ENCODE peak calls at places on chromosomes 16 and 17, in four cellular contexts. Y is mucosa of descending colon, A is sigmoid colon, D is cardiac fibroblast. O is an unnamed sample.

GRCh38 chr17:32584792-32585191 is 98.0 kb downstream of the CDK5R1 start:
- DNase-seq in Y (no peak), A (no peak), D (no peak), O (no peak)

GRCh38 chr16:22692916-22693646 is 120.9 kb upstream of the HS3ST2 start:
- DNase-seq in Y (no peak), A (no peak), D (no peak), O (no peak)

GRCh38 chr17:55768946-55769624 is 18.2 kb downstream of the PCTP start:
- DNase-seq in Y (no peak), A (no peak), D (peak), O (no peak)

GRCh38 chr16:17397499-17397891 is 73.3 kb downstream of the XYLT1 start:
- DNase-seq in Y (peak), A (no peak), D (peak), O (peak)

GRCh38 chr17:83080641-83081560 is 1.5 kb downstream of the METRNL start:
- DNase-seq in Y (peak), A (no peak), D (peak), O (no peak)

GRCh38 chr16:55701442-55702319 is 45.9 kb downstream of the SLC6A2 start:
- DNase-seq in Y (peak), A (peak), D (peak), O (peak)

GRCh38 chr17:73288534-73289302 is 23.1 kb downstream of the CDC42EP4 start:
- DNase-seq in Y (peak), A (peak), D (no peak), O (peak)

GRCh38 chr16:75238132-75238852 is 13.1 kb downstream of the BCAR1 start:
- DNase-seq in Y (no peak), A (peak), D (peak), O (peak)

GRCh38 chr16:55710466-55710865 is 54.7 kb downstream of the SLC6A2 start:
- DNase-seq in Y (no peak), A (no peak), D (no peak), O (no peak)

GRCh38 chr17:77598241-77598620 is 360.3 kb upstream of the TNRC6C start:
- DNase-seq in Y (no peak), A (peak), D (no peak), O (no peak)

GRCh38 chr17:64507418-64507766 is 615 bp downstream of the CEP95 start:
- DNase-seq in Y (peak), A (no peak), D (peak), O (peak)

GRCh38 chr17:42667088-42667951 is 8.2 kb downstream of the TUBG2 start:
- DNase-seq in Y (peak), A (no peak), D (peak), O (peak)

GRCh38 chr17:79018045-79018695 is 5.8 kb upstream of the C1QTNF1 start:
- DNase-seq in Y (no peak), A (peak), D (peak), O (peak)

GRCh38 chr17:39404542-39405378 is 3.3 kb upstream of the FBXL20 start:
- DNase-seq in Y (no peak), A (no peak), D (peak), O (no peak)

GRCh38 chr17:2690165-2691068 is 21.1 kb downstream of the CLUH start:
- DNase-seq in Y (no peak), A (peak), D (no peak), O (no peak)

GRCh38 chr17:69339937-69340336 is 13.0 kb upstream of the ABCA5 start:
- DNase-seq in Y (no peak), A (no peak), D (no peak), O (no peak)

GRCh38 chr17:74325743-74326379 is at the start of gene KIF19:
- DNase-seq in Y (peak), A (no peak), D (peak), O (peak)

GRCh38 chr17:77214743-77215142 is 74.0 kb downstream of the SEC14L1 start:
- DNase-seq in Y (peak), A (peak), D (peak), O (no peak)

GRCh38 chr17:41678411-41678906 is 10.2 kb upstream of the EIF1 start:
- DNase-seq in Y (no peak), A (peak), D (peak), O (no peak)

GRCh38 chr17:81306898-81307510 is 11.9 kb upstream of the SLC38A10 start:
- DNase-seq in Y (no peak), A (no peak), D (no peak), O (no peak)

GRCh38 chr16:31527617-31528287 is at the start of gene AHSP:
- DNase-seq in Y (no peak), A (no peak), D (no peak), O (no peak)

GRCh38 chr17:81831957-81832607 is 1.0 kb downstream of the MCRIP1 start:
- DNase-seq in Y (no peak), A (no peak), D (no peak), O (no peak)

GRCh38 chr17:42459256-42459982 is 741 bp downstream of the ATP6V0A1 start:
- DNase-seq in Y (peak), A (peak), D (peak), O (peak)

GRCh38 chr16:30184430-30185140 is 1.2 kb downstream of the CORO1A start:
- DNase-seq in Y (peak), A (peak), D (no peak), O (peak)
- H3K4me3 ChIP-seq in Y (peak), A (no peak), D (no peak), O (peak)

GRCh38 chr17:6427284-6427781 is 7.6 kb downstream of the AIPL1 start:
- DNase-seq in Y (peak), A (no peak), D (peak), O (no peak)
- H3K4me3 ChIP-seq in Y (no peak), A (no peak), D (no peak), O (no peak)

GRCh38 chr16:15951852-15952251 is 2.4 kb downstream of the ABCC1 start:
- DNase-seq in Y (no peak), A (no peak), D (no peak), O (no peak)
- H3K4me3 ChIP-seq in Y (no peak), A (no peak), D (no peak), O (no peak)

GRCh38 chr16:58036943-58037342 is 11.4 kb downstream of the MMP15 start:
- DNase-seq in Y (no peak), A (no peak), D (no peak), O (no peak)

GRCh38 chr16:58032710-58033293 is 7.2 kb downstream of the MMP15 start:
- DNase-seq in Y (no peak), A (no peak), D (peak), O (peak)

GRCh38 chr16:58035356-58036170 is 10.0 kb downstream of the MMP15 start:
- DNase-seq in Y (no peak), A (no peak), D (no peak), O (no peak)

GRCh38 chr16:58034786-58035185 is 9.2 kb downstream of the MMP15 start:
- DNase-seq in Y (no peak), A (no peak), D (no peak), O (no peak)

DNA sequence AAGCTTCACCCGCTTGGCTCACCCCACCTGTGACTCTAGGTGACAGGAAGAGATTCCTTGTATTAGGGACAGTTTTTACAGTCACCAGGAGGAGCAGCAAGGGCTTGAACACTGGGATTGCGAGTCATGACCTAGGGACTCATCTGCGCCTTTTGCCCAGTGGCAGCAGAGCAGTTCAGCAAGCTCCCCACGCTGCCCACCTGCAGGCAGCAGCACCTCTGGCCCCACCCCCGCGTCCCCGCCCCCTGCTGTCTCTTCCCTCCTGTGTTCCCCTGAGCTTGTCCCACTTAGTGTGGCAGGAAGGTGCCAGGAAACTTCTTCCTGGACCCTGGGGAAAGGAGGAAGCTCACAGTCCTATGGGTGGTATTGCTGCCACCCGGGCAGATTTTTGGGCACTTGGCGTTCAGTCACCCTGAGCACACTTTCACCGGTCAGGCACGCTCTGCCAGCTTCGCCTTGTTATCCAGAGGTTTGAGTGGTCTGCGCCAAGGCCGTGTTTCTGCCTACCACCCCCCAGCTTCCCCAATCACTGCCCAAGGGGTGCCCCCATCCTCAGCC is 8.7 kb downstream of the MMP15 start:
- DNase-seq in Y (no peak), A (no peak), D (no peak), O (no peak)
- H3K4me3 ChIP-seq in Y (no peak), A (no peak), D (no peak), O (no peak)

DNA sequence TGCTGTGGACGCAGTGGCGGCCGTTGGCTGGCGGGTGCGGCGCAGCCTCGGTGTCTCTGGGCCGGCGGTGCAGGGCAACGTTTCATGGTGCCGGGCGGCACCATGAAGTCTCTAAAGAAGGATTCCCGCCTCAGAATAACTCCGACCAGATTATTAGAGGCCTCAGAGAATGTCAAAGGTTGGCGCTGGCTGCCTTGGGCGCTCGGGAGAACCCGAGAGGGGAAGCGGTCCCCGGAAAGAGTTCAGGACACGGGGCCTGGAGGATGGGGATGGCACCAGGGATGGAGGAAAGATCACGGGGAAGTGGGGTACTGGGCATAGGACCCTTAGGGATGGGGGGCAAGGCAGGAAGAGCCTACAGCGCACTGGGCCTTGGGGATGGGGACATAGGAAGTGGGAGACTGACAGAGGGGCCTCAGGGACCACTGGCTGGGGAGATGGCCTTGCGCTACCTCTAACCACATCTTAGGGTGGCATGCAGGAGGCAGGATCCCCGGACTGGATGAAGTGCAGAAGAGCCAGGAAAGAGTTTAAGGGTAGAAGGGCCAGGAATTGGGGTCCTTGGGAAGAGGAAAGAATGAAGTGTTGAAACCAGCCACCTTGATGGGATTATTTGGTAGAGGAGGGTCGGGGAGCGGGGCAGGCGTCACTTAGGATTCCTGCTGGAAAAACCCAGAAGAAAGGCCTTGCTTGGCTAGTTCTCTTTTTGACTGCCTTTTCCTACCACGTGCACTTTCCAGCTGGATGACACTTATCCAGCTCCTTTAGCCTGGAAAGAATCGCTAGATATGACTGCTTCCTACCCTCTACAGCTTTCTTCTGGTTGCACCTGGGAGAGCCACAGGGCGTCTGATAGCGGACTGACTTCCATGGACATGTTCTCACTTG is 578 bp downstream of the MYCBPAP start:
- DNase-seq in Y (no peak), A (no peak), D (no peak), O (no peak)
- H3K4me3 ChIP-seq in Y (peak), A (peak), D (peak), O (peak)

GRCh38 chr16:472199-472504 is 46.7 kb downstream of the RAB11FIP3 start:
- DNase-seq in Y (no peak), A (no peak), D (no peak), O (no peak)
- H3K4me3 ChIP-seq in Y (no peak), A (no peak), D (no peak), O (no peak)

DNA sequence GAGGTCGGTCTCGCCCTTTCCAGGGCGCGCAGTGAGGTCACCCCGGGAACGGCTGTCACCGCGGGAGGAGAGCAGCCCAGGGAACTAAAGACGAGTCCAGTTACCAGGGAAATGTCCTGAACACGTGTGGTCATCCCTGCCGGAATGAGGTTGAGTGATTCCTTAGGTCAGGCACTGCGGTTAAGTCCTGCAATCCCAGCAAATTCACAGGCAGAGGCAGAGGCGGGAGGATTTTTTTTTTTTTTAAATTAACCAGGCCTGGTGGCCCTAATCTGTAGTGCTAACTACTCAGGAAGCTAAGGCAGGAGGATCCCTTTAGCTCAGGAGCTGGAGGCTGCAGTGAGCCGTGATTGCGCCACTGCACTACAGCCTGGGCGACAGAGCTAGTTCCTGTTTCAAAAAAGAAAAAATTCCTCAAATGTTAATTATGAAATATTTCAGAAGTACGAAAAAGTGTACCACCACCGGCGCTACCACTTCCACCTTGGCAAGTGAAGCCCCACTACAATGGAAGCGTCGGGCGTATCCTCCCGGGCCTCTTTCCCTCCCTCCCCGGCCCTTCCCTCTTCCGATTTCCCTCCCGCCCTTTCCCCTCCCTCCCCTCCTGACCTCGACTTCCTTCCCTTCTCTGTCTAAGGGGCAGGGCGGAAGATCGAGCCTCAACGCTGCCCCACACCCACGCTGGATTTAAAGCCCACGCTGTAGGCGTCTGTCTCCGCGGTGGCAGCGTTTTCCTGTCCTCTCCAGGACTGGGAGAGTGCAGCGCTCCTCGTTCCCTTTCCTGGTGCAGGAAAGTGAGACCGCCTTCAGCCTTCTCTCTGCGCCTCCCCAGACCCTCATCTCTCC is 27.3 kb downstream of the SLFN11 start:
- DNase-seq in Y (peak), A (peak), D (peak), O (peak)
- H3K4me3 ChIP-seq in Y (no peak), A (peak), D (peak), O (no peak)

GRCh38 chr17:8964801-8965393 is 610 bp downstream of the PIK3R5 start:
- DNase-seq in Y (peak), A (no peak), D (no peak), O (peak)
- H3K4me3 ChIP-seq in Y (peak), A (peak), D (no peak), O (no peak)

GRCh38 chr16:12547608-12547922 is 256.1 kb downstream of the CPPED1 start:
- DNase-seq in Y (no peak), A (no peak), D (no peak), O (no peak)
- H3K4me3 ChIP-seq in Y (no peak), A (no peak), D (no peak), O (no peak)

GRCh38 chr16:72203401-72203800 is 31.4 kb upstream of the PMFBP1 start:
- DNase-seq in Y (peak), A (no peak), D (peak), O (no peak)
- H3K4me3 ChIP-seq in Y (no peak), A (no peak), D (no peak), O (no peak)

O was measured in body of pancreas.